ENCODE peak calls at places on chromosomes 13 and 19, in eight cellular contexts. S is PC-3, O is sigmoid colon, R is tibial artery, J is OCI-LY7, H is GM23248, E is upper lobe of right lung, X is pancreas. L is an unnamed sample. For H3K4me1, the result is how much of the 10 kb centered on the place peaks cover.

GRCh38 chr19:29771708-29772415 is 39.9 kb upstream of the CCNE1 start:
- DNase-seq in S (peak), O (no peak), R (no peak), J (peak), H (peak), E (no peak), X (peak), L (no peak)

GRCh38 chr19:6481541-6482342 is at the start of gene DENND1C:
- DNase-seq in S (peak), O (no peak), R (no peak), J (peak), H (peak), E (no peak), X (no peak), L (peak)

GRCh38 chr19:8397746-8398721 is 7.9 kb downstream of the RAB11B start:
- DNase-seq in S (no peak), O (no peak), R (no peak), J (no peak), H (no peak), E (no peak), X (peak), L (no peak)

GRCh38 chr13:112249644-112250610 is 126.2 kb upstream of the SPACA7 start:
- DNase-seq in S (no peak), O (no peak), R (no peak), J (no peak), H (no peak), E (peak), X (no peak), L (no peak)

GRCh38 chr19:41882568-41883462 is at the start of gene ARHGEF1:
- DNase-seq in S (peak), O (peak), R (peak), J (peak), H (peak), E (peak), X (peak), L (peak)

GRCh38 chr19:4267101-4267900 is 11.8 kb upstream of the SHD start:
- DNase-seq in S (peak), O (no peak), R (peak), J (peak), H (peak), E (peak), X (peak), L (peak)

GRCh38 chr13:30072818-30073186 is 222.4 kb upstream of the UBL3 start:
- DNase-seq in S (no peak), O (no peak), R (no peak), J (no peak), H (no peak), E (no peak), X (no peak), L (no peak)

GRCh38 chr19:18418725-18419194 is 438 bp upstream of the SSBP4 start:
- DNase-seq in S (no peak), O (no peak), R (peak), J (no peak), H (peak), E (peak), X (peak), L (peak)

GRCh38 chr19:14318873-14319272 is 62.4 kb upstream of the ADGRE5 start:
- DNase-seq in S (no peak), O (no peak), R (no peak), J (no peak), H (no peak), E (no peak), X (no peak), L (no peak)

GRCh38 chr13:61247149-61247936 is 168.3 kb downstream of the PCDH20 start:
- DNase-seq in S (no peak), O (no peak), R (no peak), J (no peak), H (no peak), E (no peak), X (no peak), L (no peak)

GRCh38 chr13:94298346-94298745 is 181.1 kb downstream of the DCT start:
- DNase-seq in S (no peak), O (no peak), R (no peak), J (no peak), H (no peak), E (no peak), X (no peak), L (no peak)

GRCh38 chr19:31882709-31883108 is 462.7 kb upstream of the ZNF507 start:
- DNase-seq in S (no peak), O (no peak), R (no peak), J (no peak), H (no peak), E (no peak), X (no peak), L (no peak)

GRCh38 chr13:39815345-39816111 is 160.1 kb downstream of the COG6 start:
- DNase-seq in S (peak), O (no peak), R (no peak), J (no peak), H (no peak), E (no peak), X (no peak), L (no peak)

GRCh38 chr19:45474941-45475516 is 7.2 kb downstream of the FOSB start:
- DNase-seq in S (no peak), O (no peak), R (no peak), J (no peak), H (peak), E (no peak), X (peak), L (no peak)

GRCh38 chr13:108257238-108257637 is 12.3 kb upstream of the TNFSF13B start:
- DNase-seq in S (no peak), O (no peak), R (no peak), J (no peak), H (no peak), E (no peak), X (no peak), L (no peak)

GRCh38 chr13:37984357-37984756 is 114.8 kb upstream of the TRPC4 start:
- DNase-seq in S (no peak), O (no peak), R (no peak), J (no peak), H (no peak), E (no peak), X (no peak), L (no peak)

GRCh38 chr13:105805866-105806265 is 729.6 kb downstream of the EFNB2 start:
- DNase-seq in S (no peak), O (no peak), R (no peak), J (no peak), H (no peak), E (no peak), X (no peak), L (no peak)

GRCh38 chr19:41638624-41639023 is 11.8 kb upstream of the CEACAM4 start:
- DNase-seq in S (no peak), O (no peak), R (no peak), J (no peak), H (no peak), E (peak), X (no peak), L (peak)

GRCh38 chr13:35840991-35841604 is 290.1 kb downstream of the DCLK1 start:
- DNase-seq in S (no peak), O (no peak), R (no peak), J (no peak), H (no peak), E (no peak), X (no peak), L (no peak)

GRCh38 chr13:65679240-65679639 is 1550.9 kb downstream of the PCDH9 start:
- DNase-seq in S (no peak), O (no peak), R (no peak), J (no peak), H (no peak), E (no peak), X (no peak), L (no peak)

GRCh38 chr19:48556163-48556562 is 4.2 kb downstream of the SULT2B1 start:
- DNase-seq in S (peak), O (no peak), R (no peak), J (no peak), H (peak), E (no peak), X (no peak), L (no peak)

GRCh38 chr19:38684862-38685665 is 37.6 kb downstream of the ACTN4 start:
- DNase-seq in S (no peak), O (no peak), R (no peak), J (no peak), H (no peak), E (no peak), X (no peak), L (no peak)
- H3K4me1 ChIP-seq in S (half or more), O (half or more), R (half or more), J (under half), H (half or more), E (half or more), X (under half), L (half or more)

GRCh38 chr13:98517576-98518310 is 59.2 kb downstream of the STK24 start:
- DNase-seq in S (no peak), O (no peak), R (no peak), J (no peak), H (no peak), E (no peak), X (no peak), L (peak)
- H3K4me1 ChIP-seq in S (under half), O (half or more), R (under half), J (under half), H (under half), E (under half), X (under half), L (half or more)

GRCh38 chr13:51794959-51795358 is 9.0 kb downstream of the DHRS12 start:
- DNase-seq in S (no peak), O (peak), R (no peak), J (peak), H (no peak), E (no peak), X (no peak), L (no peak)

GRCh38 chr13:51799261-51799660 is 4.7 kb downstream of the DHRS12 start:
- DNase-seq in S (no peak), O (peak), R (no peak), J (no peak), H (no peak), E (no peak), X (no peak), L (no peak)

GRCh38 chr13:51795419-51795818 is 8.5 kb downstream of the DHRS12 start:
- DNase-seq in S (no peak), O (no peak), R (no peak), J (no peak), H (no peak), E (no peak), X (no peak), L (no peak)

GRCh38 chr13:51800456-51800855 is 3.5 kb downstream of the DHRS12 start:
- DNase-seq in S (no peak), O (peak), R (peak), J (no peak), H (no peak), E (no peak), X (no peak), L (no peak)

DNA sequence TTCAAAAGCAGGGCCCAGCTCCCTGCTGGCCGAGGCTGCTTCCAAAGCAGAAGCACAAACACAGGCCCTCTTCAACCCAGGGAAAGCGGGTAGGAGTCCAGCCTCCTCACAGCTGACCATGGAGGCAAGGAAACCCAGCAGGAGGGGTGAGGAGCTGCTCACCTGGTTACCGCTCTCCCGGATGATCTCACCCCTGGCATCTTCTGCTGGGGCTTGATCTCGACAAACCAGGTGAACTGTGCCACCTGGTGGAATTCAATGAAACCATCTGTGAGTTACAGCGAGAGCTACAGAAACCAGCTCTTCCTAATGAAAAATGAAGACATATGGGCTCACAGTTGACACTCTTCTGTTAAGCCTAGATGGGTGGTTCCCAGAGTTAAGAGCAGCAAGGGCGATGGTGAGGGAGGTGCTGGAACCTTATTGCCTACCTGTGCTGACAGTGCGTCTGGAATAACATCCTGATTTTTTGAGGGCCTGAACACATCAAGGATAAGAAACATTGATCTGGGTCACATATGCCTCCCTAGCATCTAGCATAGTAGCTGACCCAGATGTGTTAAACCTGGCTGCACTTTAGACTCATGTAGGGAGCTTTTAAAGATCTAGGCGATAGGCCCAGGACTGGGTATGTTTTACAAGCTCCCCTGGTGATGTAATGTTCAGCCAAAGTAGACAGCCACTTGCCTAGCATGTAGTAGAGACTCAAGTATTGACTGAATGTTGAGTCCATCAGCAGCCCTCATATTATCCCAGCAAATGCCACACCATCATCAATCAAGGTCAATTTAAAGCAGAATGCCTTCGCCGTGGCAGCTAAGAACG is 6.1 kb downstream of the DHRS12 start:
- DNase-seq in S (peak), O (peak), R (no peak), J (peak), H (peak), E (no peak), X (peak), L (peak)
- H3K4me1 ChIP-seq in S (under half), O (under half), R (under half), J (half or more), H (under half), E (under half), X (under half), L (under half)

GRCh38 chr19:1259206-1259872 is 9.8 kb upstream of the CIRBP start:
- DNase-seq in S (peak), O (peak), R (peak), J (peak), H (peak), E (peak), X (peak), L (peak)

GRCh38 chr19:1256646-1257474 is 8.5 kb downstream of the MIDN start:
- DNase-seq in S (no peak), O (no peak), R (no peak), J (no peak), H (peak), E (no peak), X (no peak), L (no peak)

GRCh38 chr19:1258707-1259205 is 10.4 kb downstream of the MIDN start:
- DNase-seq in S (no peak), O (no peak), R (no peak), J (peak), H (peak), E (no peak), X (no peak), L (no peak)

GRCh38 chr19:1258161-1258492 is 9.7 kb downstream of the MIDN start:
- DNase-seq in S (no peak), O (no peak), R (no peak), J (no peak), H (no peak), E (no peak), X (no peak), L (no peak)

GRCh38 chr19:1257475-1258160 is 9.2 kb downstream of the MIDN start:
- DNase-seq in S (no peak), O (no peak), R (no peak), J (no peak), H (peak), E (no peak), X (no peak), L (no peak)
- H3K4me1 ChIP-seq in S (under half), O (half or more), R (half or more), J (half or more), H (half or more), E (half or more), X (under half), L (half or more)

DNA sequence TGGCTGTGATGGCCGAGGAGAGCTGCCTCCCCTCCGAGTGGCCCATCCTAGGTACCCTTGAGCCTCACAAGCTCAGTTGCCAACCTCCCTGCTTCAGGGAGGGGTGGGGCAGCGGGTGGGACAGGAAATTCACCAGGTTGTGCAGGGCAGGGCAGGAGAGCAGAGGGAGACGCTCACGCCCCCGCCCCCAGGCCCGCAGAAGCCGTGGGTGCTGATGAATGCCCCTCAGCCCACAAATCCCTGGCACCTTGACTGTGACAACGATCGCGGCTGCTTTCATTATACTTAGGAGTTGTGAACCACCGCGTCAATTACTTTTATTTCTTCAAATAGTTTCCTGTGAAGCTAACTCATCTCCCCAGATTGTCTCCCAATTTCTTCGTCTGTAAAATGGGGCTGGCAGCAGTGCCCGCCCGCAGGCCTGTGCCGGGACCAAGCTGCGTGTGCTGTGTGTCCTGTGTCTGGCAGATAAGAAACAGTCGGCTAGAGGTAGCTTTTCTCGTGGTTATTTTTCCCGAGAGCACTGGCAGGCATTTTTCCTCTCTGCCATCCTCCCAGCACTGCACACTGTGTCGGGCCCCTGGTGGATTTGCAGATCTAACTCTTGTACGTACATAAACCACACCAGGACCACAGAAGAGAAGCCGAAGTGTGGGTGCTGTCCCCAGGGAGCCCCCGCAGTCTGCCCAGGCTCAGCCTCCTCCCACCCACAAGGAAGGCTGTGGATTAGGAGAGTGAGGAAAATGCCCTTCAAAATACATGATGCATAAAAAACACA is 7.9 kb upstream of the RASA3 start:
- DNase-seq in S (no peak), O (peak), R (no peak), J (no peak), H (no peak), E (no peak), X (peak), L (peak)
- H3K4me1 ChIP-seq in S (under half), O (under half), R (under half), J (under half), H (under half), E (under half), X (under half), L (half or more)

GRCh38 chr19:37813340-37813739 is 34.0 kb upstream of the ZNF573 start:
- DNase-seq in S (no peak), O (no peak), R (no peak), J (no peak), H (no peak), E (no peak), X (no peak), L (no peak)
- H3K4me1 ChIP-seq in S (under half), O (under half), R (under half), J (under half), H (under half), E (under half), X (under half), L (under half)

GRCh38 chr19:13040916-13041292 is 45.6 kb downstream of the NFIX start:
- DNase-seq in S (no peak), O (no peak), R (no peak), J (no peak), H (peak), E (no peak), X (no peak), L (no peak)
- H3K4me1 ChIP-seq in S (under half), O (half or more), R (half or more), J (under half), H (half or more), E (half or more), X (under half), L (under half)

GRCh38 chr19:16619456-16619855 is 8.5 kb downstream of the MED26 start:
- DNase-seq in S (no peak), O (peak), R (no peak), J (no peak), H (peak), E (no peak), X (peak), L (no peak)
- H3K4me1 ChIP-seq in S (under half), O (half or more), R (under half), J (half or more), H (under half), E (under half), X (under half), L (half or more)

GRCh38 chr13:111179908-111180756 is 65.0 kb downstream of the ARHGEF7 start:
- DNase-seq in S (no peak), O (no peak), R (no peak), J (no peak), H (no peak), E (no peak), X (no peak), L (no peak)

GRCh38 chr13:111183087-111183645 is 68.1 kb downstream of the ARHGEF7 start:
- DNase-seq in S (no peak), O (no peak), R (no peak), J (no peak), H (no peak), E (no peak), X (no peak), L (peak)

GRCh38 chr13:111184685-111185401 is 69.7 kb downstream of the ARHGEF7 start:
- DNase-seq in S (no peak), O (no peak), R (no peak), J (peak), H (no peak), E (no peak), X (no peak), L (peak)

GRCh38 chr13:111183959-111184684 is 69.0 kb downstream of the ARHGEF7 start:
- DNase-seq in S (no peak), O (no peak), R (no peak), J (peak), H (no peak), E (no peak), X (no peak), L (no peak)

DNA sequence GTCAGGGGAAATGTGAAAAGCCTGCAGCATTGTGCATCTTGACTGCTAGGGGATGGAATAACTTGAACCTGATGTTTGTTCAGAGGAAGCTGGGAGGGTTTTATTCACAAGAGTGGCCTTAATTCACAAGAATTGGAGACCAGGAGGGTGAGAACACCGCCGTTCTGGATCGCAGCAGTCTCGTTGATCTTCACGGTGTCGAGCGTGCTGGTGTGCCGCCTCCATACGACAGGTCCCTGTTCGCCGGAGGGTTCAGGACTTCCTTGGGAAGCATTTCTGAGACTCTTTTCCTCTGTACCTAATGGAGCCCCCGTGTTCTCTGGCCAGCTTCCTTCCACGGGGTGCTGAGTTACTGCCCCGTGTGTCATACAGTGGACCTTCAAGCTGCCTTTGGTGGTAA is 66.9 kb downstream of the ARHGEF7 start:
- DNase-seq in S (no peak), O (no peak), R (no peak), J (no peak), H (no peak), E (no peak), X (no peak), L (no peak)
- H3K4me1 ChIP-seq in S (under half), O (under half), R (half or more), J (half or more), H (under half), E (half or more), X (under half), L (half or more)

L was measured in CD4-positive, alpha-beta memory T cell.